ENCODE peak calls at places on chromosomes 4 and X, in seven cellular contexts. C, H, I, P, W, V and M are unnamed samples.

GRCh38 chrX:154043003-154043402 is 23.3 kb upstream of the IRAK1 start:
- DNase-seq in W (no peak), H (peak; percentile 83), I (no peak), V (peak; percentile 53), P (no peak), C (no peak), M (no peak)

GRCh38 chr4:182023469-182023868 is 219.7 kb upstream of the TENM3 start:
- DNase-seq in H (no peak), W (no peak), I (no peak), V (no peak), P (no peak), C (no peak), M (no peak)

GRCh38 chrX:104351173-104351769 is 96.5 kb upstream of the ESX1 start:
- DNase-seq in P (no peak), H (peak; percentile 78), I (no peak), C (no peak), W (no peak), V (peak; percentile 90), M (peak; percentile 71)

GRCh38 chrX:140526138-140526537 is 21.3 kb upstream of the SOX3 start:
- DNase-seq in P (no peak), C (no peak), V (peak; percentile 44), W (peak; percentile 83), I (no peak), H (no peak), M (no peak)

GRCh38 chrX:134171661-134172587 is 65.1 kb upstream of the CCDC160 start:
- DNase-seq in C (peak; percentile 21), W (peak; percentile 66), I (no peak), P (no peak), H (peak; percentile 22), V (no peak), M (no peak)

GRCh38 chr4:186485621-186486062 is 69.7 kb downstream of the MTNR1A start:
- DNase-seq in W (no peak), P (no peak), V (peak; percentile 3), I (no peak), C (no peak), H (peak; percentile 35), M (peak; percentile 5)

GRCh38 chrX:134004038-134004437 is 18.6 kb upstream of the GPC3 start:
- DNase-seq in H (peak; percentile 77), V (peak; percentile 73), W (no peak), I (no peak), P (no peak), C (no peak), M (no peak)

GRCh38 chr4:152534541-152535231 is 1.2 kb downstream of the FBXW7 start:
- DNase-seq in C (peak; percentile 21), W (peak; percentile 64), I (no peak), P (no peak), H (peak; percentile 36), V (peak; percentile 35), M (no peak)

GRCh38 chr4:147110968-147111367 is 165.3 kb upstream of the TTC29 start:
- DNase-seq in P (peak; percentile 69), W (no peak), C (no peak), V (peak; percentile 20), I (no peak), H (peak; percentile 64), M (no peak)

GRCh38 chrX:14872355-14872754 is 514 bp downstream of the FANCB start:
- DNase-seq in V (no peak), H (no peak), W (peak; percentile 1), I (no peak), P (no peak), C (no peak), M (no peak)

GRCh38 chr4:81799371-81799770 is 327.7 kb upstream of the RASGEF1B start:
- DNase-seq in C (no peak), V (peak; percentile 21), W (no peak), P (no peak), I (no peak), H (no peak), M (no peak)

GRCh38 chr4:6493668-6494304 is 21.4 kb upstream of the PPP2R2C start:
- DNase-seq in V (peak; percentile 29), H (peak; percentile 10), W (peak; percentile 78), C (no peak), I (no peak), P (no peak), M (no peak)

GRCh38 chr4:151519728-151520415 is 110.9 kb downstream of the FHIP1A start:
- DNase-seq in C (no peak), W (no peak), V (no peak), H (no peak), I (no peak), P (no peak), M (no peak)

GRCh38 chr4:94595880-94596483 is 144.2 kb downstream of the PDLIM5 start:
- DNase-seq in P (peak; percentile 58), V (peak; percentile 56), C (no peak), I (peak; percentile 37), W (peak; percentile 65), H (peak; percentile 74), M (peak; percentile 38)

GRCh38 chr4:7027284-7027683 is 15.9 kb upstream of the TADA2B start:
- DNase-seq in H (no peak), I (no peak), P (no peak), W (no peak), C (no peak), V (no peak), M (no peak)

GRCh38 chrX:22237479-22237878 is 35.2 kb upstream of the CBLL2 start:
- DNase-seq in V (no peak), I (no peak), C (no peak), P (no peak), W (no peak), H (no peak), M (no peak)

GRCh38 chrX:98071331-98071730 is 1187.6 kb downstream of the RPA4 start:
- DNase-seq in C (no peak), I (no peak), W (peak; percentile 2), H (no peak), P (no peak), V (no peak), M (no peak)

GRCh38 chrX:45351478-45351877 is 150.8 kb upstream of the DIPK2B start:
- DNase-seq in I (peak; percentile 33), C (no peak), W (no peak), H (peak; percentile 69), P (no peak), V (peak; percentile 44), M (no peak)

GRCh38 chr4:23374280-23374679 is 515.6 kb downstream of the PPARGC1A start:
- DNase-seq in P (no peak), H (no peak), W (no peak), C (no peak), V (peak; percentile 19), I (no peak), M (no peak)

GRCh38 chr4:96009720-96010119 is 169.8 kb downstream of the PDHA2 start:
- DNase-seq in W (peak; percentile 4), C (no peak), H (peak; percentile 75), P (no peak), V (peak; percentile 73), I (no peak), M (no peak)

GRCh38 chr4:13329963-13330362 is 154.2 kb downstream of the RAB28 start:
- DNase-seq in V (peak; percentile 79), W (no peak), I (no peak), C (no peak), H (peak; percentile 31), P (no peak), M (peak; percentile 29)

GRCh38 chrX:1609311-1609710 is 5.5 kb upstream of the ASMT start:
- DNase-seq in V (no peak), I (no peak), C (no peak), H (no peak), P (no peak), W (no peak), M (no peak)

GRCh38 chr4:46506876-46507275 is 116.9 kb upstream of the GABRA2 start:
- DNase-seq in W (no peak), P (no peak), C (no peak), V (peak; percentile 0), H (peak; percentile 6), I (no peak), M (no peak)

GRCh38 chrX:20144491-20144890 is 2.9 kb upstream of the EIF1AX start:
- DNase-seq in H (peak; percentile 8), V (peak; percentile 57), P (no peak), C (no peak), I (no peak), W (no peak), M (peak; percentile 76)

GRCh38 chr4:8506373-8507250 is 66.0 kb downstream of the TRMT44 start:
- DNase-seq in P (no peak), W (peak; percentile 53), H (peak; percentile 83), C (no peak), I (peak; percentile 39), V (no peak), M (no peak)

GRCh38 chr4:2396781-2397368 is 21.6 kb downstream of the ZFYVE28 start:
- DNase-seq in I (no peak), H (no peak), V (no peak), P (no peak), C (no peak), W (peak; percentile 41), M (no peak)
- TF ChIP-seq CTCF in I (peak; percentile 10), H (no peak), V (peak; percentile 17), P (no peak), C (no peak), W (no peak), M (no peak)

DNA sequence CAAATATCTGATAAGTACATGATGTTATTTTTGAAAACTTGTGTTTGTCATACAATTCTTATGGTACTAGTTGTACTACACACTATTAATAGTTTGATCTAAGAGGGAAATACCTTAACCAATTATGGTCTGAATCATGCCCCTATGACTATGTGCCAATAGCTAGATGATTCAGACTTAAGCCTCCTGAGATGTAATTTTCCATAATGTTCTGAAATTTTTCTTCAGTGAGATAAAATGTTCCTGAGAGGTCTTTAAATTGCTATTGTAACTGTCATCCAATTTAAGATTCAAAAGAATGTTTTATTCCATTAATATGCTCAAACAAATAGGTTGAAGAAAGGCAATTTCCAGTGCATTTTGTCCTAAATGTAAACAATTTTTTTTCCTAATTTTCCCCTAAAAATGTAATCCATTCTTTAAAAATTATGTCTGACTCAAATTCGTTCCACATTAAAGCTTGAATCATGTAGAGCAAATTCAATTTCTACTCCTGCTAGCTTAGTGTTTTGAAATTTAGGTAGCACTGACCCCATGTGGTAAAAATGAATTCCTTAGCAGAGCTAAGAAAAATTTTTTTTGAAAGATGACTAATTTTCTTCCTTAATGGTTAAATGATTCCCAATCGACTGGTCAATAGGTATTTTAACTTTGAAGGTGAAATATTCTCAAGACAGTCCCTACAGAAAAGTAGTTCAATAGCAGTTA is 49.1 kb downstream of the APOOL start:
- DNase-seq in C (no peak), H (peak; percentile 65), W (no peak), V (peak; percentile 75), I (peak; percentile 42), P (no peak), M (peak; percentile 6)
- TF ChIP-seq CTCF in C (peak; percentile 13), H (peak; percentile 31), W (peak; percentile 23), V (no peak), I (peak; percentile 32), P (peak; percentile 24), M (peak; percentile 8)

DNA sequence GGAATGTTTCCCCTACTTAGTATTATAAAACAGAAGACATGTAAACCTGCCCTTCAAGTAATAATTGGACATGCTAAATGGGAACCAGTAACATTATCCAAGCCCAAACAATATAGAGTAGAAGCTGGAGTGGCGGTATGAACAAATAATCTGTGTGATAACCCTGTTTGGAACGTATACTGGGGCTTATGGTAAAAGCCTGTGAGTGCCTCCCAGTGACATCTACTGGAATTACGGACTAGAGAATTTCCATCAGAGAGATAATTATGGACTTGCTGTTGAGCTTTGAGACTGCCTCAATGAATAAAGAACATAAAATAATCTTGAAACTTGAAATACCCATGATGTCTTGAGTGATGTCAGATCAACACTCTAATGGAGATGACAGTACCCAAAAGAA is 406.3 kb upstream of the GRIA3 start:
- DNase-seq in C (no peak), I (no peak), V (peak; percentile 8), P (peak; percentile 11), W (peak; percentile 6), H (no peak), M (no peak)
- TF ChIP-seq CTCF in C (no peak), I (no peak), V (no peak), P (peak; percentile 19), W (peak; percentile 41), H (no peak), M (no peak)

GRCh38 chrX:54439967-54440871 is at the start of gene TSR2:
- DNase-seq in H (peak; percentile 90), C (peak; percentile 51), I (peak; percentile 65), V (peak; percentile 86), W (peak; percentile 87), P (peak; percentile 75), M (peak; percentile 59)
- TF ChIP-seq CTCF in H (peak; percentile 40), C (peak; percentile 33), I (peak; percentile 31), V (no peak), W (no peak), P (peak; percentile 36), M (no peak)